ENCODE peak calls at places on chromosome 5, in five cellular contexts. H is breast epithelium, J is psoas muscle, X is upper lobe of right lung, W is HL-60. B is an unnamed sample.
A peak's percentile ranks its signal among the peaks of the same experiment; 100 is the strongest.

GRCh38 chr5:179595916-179596315 is 27.6 kb downstream of the HNRNPH1 start:
- DNase-seq in H (no peak), J (no peak), X (no peak), W (no peak), B (no peak)

GRCh38 chr5:127813633-127814171 is 110.5 kb downstream of the CCDC192 start:
- DNase-seq in H (no peak), J (no peak), X (no peak), W (no peak), B (no peak)

GRCh38 chr5:80191991-80192398 is 63.9 kb downstream of the SERINC5 start:
- DNase-seq in H (no peak), J (peak; percentile 62), X (no peak), W (peak; percentile 41), B (no peak)

GRCh38 chr5:80369521-80369920 is 38.3 kb upstream of the ZFYVE16 start:
- DNase-seq in H (no peak), J (no peak), X (no peak), W (no peak), B (no peak)

GRCh38 chr5:135015942-135016341 is 18.1 kb downstream of the PITX1 start:
- DNase-seq in H (no peak), J (peak; percentile 8), X (peak; percentile 20), W (no peak), B (peak; percentile 54)

GRCh38 chr5:108003178-108003577 is 332.4 kb upstream of the EFNA5 start:
- DNase-seq in H (no peak), J (no peak), X (no peak), W (no peak), B (no peak)

GRCh38 chr5:99817796-99818195 is 717.4 kb upstream of the FAM174A start:
- DNase-seq in H (no peak), J (peak; percentile 28), X (no peak), W (no peak), B (no peak)

GRCh38 chr5:92944903-92945629 is 636.0 kb downstream of the NR2F1-AS1 start:
- DNase-seq in H (no peak), J (no peak), X (no peak), W (no peak), B (no peak)

GRCh38 chr5:54991446-54991845 is 6.1 kb upstream of the ESM1 start:
- DNase-seq in H (no peak), J (no peak), X (no peak), W (no peak), B (no peak)

GRCh38 chr5:39906146-39906545 is 481.4 kb upstream of the DAB2 start:
- DNase-seq in H (no peak), J (no peak), X (no peak), W (no peak), B (no peak)

GRCh38 chr5:139148306-139148705 is 49.9 kb downstream of the SIL1 start:
- DNase-seq in H (peak; percentile 90), J (no peak), X (no peak), W (no peak), B (no peak)

GRCh38 chr5:58410441-58410840 is 49.4 kb downstream of the PLK2 start:
- DNase-seq in H (no peak), J (no peak), X (no peak), W (peak; percentile 12), B (no peak)

GRCh38 chr5:31502506-31502905 is 29.4 kb downstream of the DROSHA start:
- DNase-seq in H (no peak), J (no peak), X (no peak), W (no peak), B (no peak)

GRCh38 chr5:178849316-178849715 is 10.4 kb upstream of the ZNF354B start:
- DNase-seq in H (no peak), J (no peak), X (no peak), W (no peak), B (no peak)

GRCh38 chr5:17123785-17124184 is 93.6 kb upstream of the BASP1 start:
- DNase-seq in H (no peak), J (no peak), X (no peak), W (peak; percentile 30), B (no peak)

GRCh38 chr5:77143998-77144836 is 57.1 kb upstream of the ZBED3 start:
- DNase-seq in H (peak; percentile 35), J (peak; percentile 80), X (peak; percentile 79), W (peak; percentile 43), B (peak; percentile 82)

GRCh38 chr5:126858441-126858840 is 81.5 kb downstream of the LMNB1 start:
- DNase-seq in H (no peak), J (no peak), X (no peak), W (no peak), B (no peak)

DNA sequence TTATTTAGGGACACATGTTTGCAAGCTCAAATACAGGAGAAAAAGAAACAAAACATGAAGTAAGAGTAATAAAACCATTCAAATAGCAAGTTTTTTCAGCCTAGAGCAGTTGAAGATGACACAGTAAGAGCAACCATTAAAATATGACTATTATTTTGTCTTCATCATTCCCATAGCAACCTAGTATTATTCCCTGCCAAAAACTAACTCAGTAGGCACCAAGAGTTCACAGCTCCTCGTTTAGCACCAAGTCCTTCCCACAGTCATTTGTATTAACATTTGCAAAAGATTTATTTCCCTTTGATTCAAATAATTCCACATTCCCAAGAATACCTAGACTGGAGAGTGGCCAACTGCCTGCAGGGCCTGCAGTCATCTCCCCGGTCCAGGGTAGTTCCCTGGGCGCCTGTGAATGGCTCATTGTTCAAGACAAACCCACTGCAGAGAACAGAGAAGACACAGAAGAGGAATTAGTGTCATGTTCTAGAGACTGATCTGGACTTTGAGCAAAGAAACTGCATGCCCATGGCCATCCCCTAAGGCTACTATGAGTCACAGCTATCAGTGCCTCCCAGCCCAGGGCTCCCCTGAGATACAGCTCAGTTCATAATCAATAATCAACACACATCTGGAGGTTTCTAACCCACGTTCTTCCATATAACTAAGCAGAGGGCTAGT is 139.1 kb upstream of the MAP3K1 start:
- DNase-seq in H (peak; percentile 75), J (no peak), X (no peak), W (no peak), B (no peak)
- H3K27ac ChIP-seq in H (peak overlapping the region; percentile 63), J (no peak overlapping the region), X (no peak overlapping the region), W (no peak overlapping the region), B (no peak overlapping the region)

GRCh38 chr5:150487199-150488061 is 20.5 kb upstream of the NDST1 start:
- DNase-seq in H (no peak), J (peak; percentile 66), X (no peak), W (peak; percentile 83), B (peak; percentile 81)

GRCh38 chr5:150488519-150489357 is 19.2 kb upstream of the NDST1 start:
- DNase-seq in H (peak; percentile 74), J (peak; percentile 85), X (peak; percentile 73), W (peak; percentile 95), B (no peak)

GRCh38 chr5:150490296-150490669 is 17.6 kb upstream of the NDST1 start:
- DNase-seq in H (no peak), J (no peak), X (no peak), W (no peak), B (no peak)

GRCh38 chr5:150490754-150491153 is 17.2 kb upstream of the NDST1 start:
- DNase-seq in H (no peak), J (no peak), X (no peak), W (peak; percentile 67), B (no peak)

DNA sequence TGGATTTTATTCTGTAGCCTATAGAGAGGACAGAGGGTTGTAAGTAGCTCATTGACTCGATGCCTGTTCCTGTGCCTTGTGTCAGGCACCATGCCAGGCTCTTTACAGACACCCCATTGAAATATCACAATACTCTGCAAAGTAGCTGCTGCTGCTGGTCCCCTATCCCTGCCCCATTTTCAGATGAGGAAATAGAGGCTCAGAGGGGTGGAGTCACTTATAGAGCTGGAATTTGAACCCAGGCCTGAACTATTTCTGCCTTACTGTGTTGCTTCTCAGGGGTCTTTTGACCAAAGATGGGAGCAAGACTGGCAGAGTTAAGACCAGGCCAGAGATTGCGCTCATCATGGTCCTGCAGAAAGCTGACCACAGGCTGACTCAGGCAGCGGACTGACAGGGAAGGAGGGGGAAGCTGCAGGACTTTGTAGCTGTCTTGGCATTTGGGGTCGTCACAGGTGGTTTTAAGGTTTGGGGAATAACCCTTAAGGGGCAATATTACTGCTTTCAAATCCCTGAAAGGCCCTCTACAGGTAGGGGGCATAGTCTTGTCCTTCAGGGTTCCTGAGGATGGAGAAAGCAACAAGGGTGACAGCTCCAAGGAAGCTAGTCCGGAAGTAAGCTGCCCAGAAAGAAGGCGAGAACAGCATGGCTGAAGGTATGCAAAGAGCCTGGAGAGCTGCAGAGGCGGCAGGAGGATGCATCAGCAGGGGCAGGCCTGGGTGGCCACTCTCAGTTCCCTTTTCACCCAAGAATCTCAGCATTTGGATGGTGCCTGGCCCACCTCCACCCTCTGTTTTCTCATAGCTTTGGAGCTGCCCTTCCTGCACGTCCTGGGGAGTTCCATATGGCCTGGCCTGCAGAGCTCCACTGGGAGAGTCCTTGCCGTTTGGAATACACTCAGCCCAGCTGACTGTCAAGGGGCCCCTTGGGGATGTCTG is 18.3 kb upstream of the NDST1 start:
- DNase-seq in H (no peak), J (no peak), X (no peak), W (peak; percentile 51), B (peak; percentile 89)
- TF ChIP-seq CTCF in H (no peak), J (no peak), X (no peak), W (no peak), B (no peak)

DNA sequence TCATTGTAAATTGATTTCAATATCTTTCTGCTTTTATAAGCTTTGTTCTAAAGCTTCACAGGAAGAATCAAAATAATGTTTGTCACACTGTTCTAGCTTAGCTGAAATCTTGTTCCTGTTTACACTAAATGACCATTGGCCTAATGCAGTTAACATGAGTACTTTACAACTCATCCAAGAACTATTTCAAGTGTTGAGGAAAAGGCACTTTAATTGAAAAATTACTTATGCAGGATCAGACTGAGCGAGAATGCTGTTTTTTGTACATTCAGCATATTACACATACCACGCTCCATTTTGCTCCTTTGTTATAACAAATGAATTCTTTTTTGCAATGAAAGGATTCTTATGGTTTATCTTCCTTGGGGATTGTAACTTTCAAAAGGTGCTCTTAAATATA is 22.4 kb upstream of the SMIM15 start:
- DNase-seq in H (no peak), J (no peak), X (no peak), W (no peak), B (no peak)
- H3K27ac ChIP-seq in H (no peak overlapping the region), J (no peak overlapping the region), X (no peak overlapping the region), W (no peak overlapping the region), B (peak overlapping the region; percentile 10)

GRCh38 chr5:122501087-122501435 is 189.0 kb downstream of the SNCAIP start:
- DNase-seq in H (no peak), J (no peak), X (no peak), W (no peak), B (no peak)

GRCh38 chr5:122498163-122498562 is 186.1 kb downstream of the SNCAIP start:
- DNase-seq in H (no peak), J (no peak), X (no peak), W (no peak), B (no peak)

GRCh38 chr5:122499617-122500016 is 187.6 kb downstream of the SNCAIP start:
- DNase-seq in H (no peak), J (no peak), X (no peak), W (no peak), B (no peak)

GRCh38 chr5:122500245-122501086 is 188.4 kb downstream of the SNCAIP start:
- DNase-seq in H (no peak), J (no peak), X (no peak), W (no peak), B (no peak)
- TF ChIP-seq CTCF in H (no peak), J (peak; percentile 35), X (peak; percentile 49), W (no peak), B (no peak)